ENCODE peak calls at places on chromosomes 1 and 21, in five cellular contexts. One of them, this sample, is unnamed. For H3K4me1 and H3K36me3, the result is how much of the 10 kb centered on the place peaks cover.

GRCh38 chr1:50661626-50662025 is 238.4 kb upstream of the DMRTA2 start:
- DNase-seq in Panc1: no peak
- DNase-seq in upper lobe of right lung: no peak
- DNase-seq in mesendoderm: no peak
- DNase-seq in Peyer's patch: no peak
- DNase-seq in this sample: no peak

GRCh38 chr1:162144853-162145252 is 75.4 kb downstream of the NOS1AP start:
- DNase-seq in Panc1: no peak
- DNase-seq in mesendoderm: peak
- DNase-seq in upper lobe of right lung: no peak
- DNase-seq in Peyer's patch: no peak
- DNase-seq in this sample: no peak

GRCh38 chr1:52970149-52970548 is 43.1 kb downstream of the SCP2 start:
- DNase-seq in Panc1: no peak
- DNase-seq in upper lobe of right lung: no peak
- DNase-seq in mesendoderm: peak
- DNase-seq in Peyer's patch: no peak
- DNase-seq in this sample: peak

GRCh38 chr1:155940531-155940992 is 876 bp upstream of the RXFP4 start:
- DNase-seq in upper lobe of right lung: no peak
- DNase-seq in Peyer's patch: no peak
- DNase-seq in mesendoderm: no peak
- DNase-seq in Panc1: peak
- DNase-seq in this sample: peak

GRCh38 chr1:93346472-93346991 is 825 bp downstream of the DR1 start:
- DNase-seq in Panc1: no peak
- DNase-seq in mesendoderm: peak
- DNase-seq in Peyer's patch: no peak
- DNase-seq in upper lobe of right lung: no peak
- DNase-seq in this sample: peak

GRCh38 chr1:223776075-223776814 is 63.9 kb downstream of the CAPN2 start:
- DNase-seq in Panc1: peak
- DNase-seq in upper lobe of right lung: no peak
- DNase-seq in Peyer's patch: no peak
- DNase-seq in mesendoderm: peak
- DNase-seq in this sample: no peak

GRCh38 chr1:14929547-14930223 is 223.9 kb upstream of the TMEM51 start:
- DNase-seq in upper lobe of right lung: no peak
- DNase-seq in Peyer's patch: no peak
- DNase-seq in Panc1: no peak
- DNase-seq in mesendoderm: no peak
- DNase-seq in this sample: peak

GRCh38 chr1:9687120-9687875 is 35.8 kb downstream of the PIK3CD start:
- DNase-seq in mesendoderm: peak
- DNase-seq in Peyer's patch: peak
- DNase-seq in Panc1: no peak
- DNase-seq in upper lobe of right lung: peak
- DNase-seq in this sample: peak

GRCh38 chr1:17189632-17190525 is 15.0 kb upstream of the PADI1 start:
- DNase-seq in Peyer's patch: no peak
- DNase-seq in mesendoderm: peak
- DNase-seq in Panc1: no peak
- DNase-seq in upper lobe of right lung: no peak
- DNase-seq in this sample: no peak

GRCh38 chr1:94246692-94247145 is 9.3 kb upstream of the ARHGAP29 start:
- DNase-seq in upper lobe of right lung: no peak
- DNase-seq in mesendoderm: peak
- DNase-seq in Peyer's patch: no peak
- DNase-seq in Panc1: no peak
- DNase-seq in this sample: no peak

GRCh38 chr21:44407493-44407892 is 47.8 kb upstream of the LRRC3 start:
- DNase-seq in Peyer's patch: peak
- DNase-seq in Panc1: no peak
- DNase-seq in upper lobe of right lung: no peak
- DNase-seq in mesendoderm: no peak
- DNase-seq in this sample: no peak

GRCh38 chr21:44406953-44407352 is 48.4 kb upstream of the LRRC3 start:
- DNase-seq in upper lobe of right lung: no peak
- DNase-seq in Peyer's patch: peak
- DNase-seq in mesendoderm: no peak
- DNase-seq in Panc1: no peak
- DNase-seq in this sample: no peak

GRCh38 chr21:44403106-44404020 is 49.9 kb downstream of the TRPM2 start:
- DNase-seq in mesendoderm: no peak
- DNase-seq in Peyer's patch: no peak
- DNase-seq in upper lobe of right lung: peak
- DNase-seq in Panc1: no peak
- DNase-seq in this sample: no peak

GRCh38 chr21:44405948-44406872 is 49.1 kb upstream of the LRRC3 start:
- DNase-seq in Panc1: no peak
- DNase-seq in upper lobe of right lung: no peak
- DNase-seq in Peyer's patch: peak
- DNase-seq in mesendoderm: no peak
- DNase-seq in this sample: no peak

DNA sequence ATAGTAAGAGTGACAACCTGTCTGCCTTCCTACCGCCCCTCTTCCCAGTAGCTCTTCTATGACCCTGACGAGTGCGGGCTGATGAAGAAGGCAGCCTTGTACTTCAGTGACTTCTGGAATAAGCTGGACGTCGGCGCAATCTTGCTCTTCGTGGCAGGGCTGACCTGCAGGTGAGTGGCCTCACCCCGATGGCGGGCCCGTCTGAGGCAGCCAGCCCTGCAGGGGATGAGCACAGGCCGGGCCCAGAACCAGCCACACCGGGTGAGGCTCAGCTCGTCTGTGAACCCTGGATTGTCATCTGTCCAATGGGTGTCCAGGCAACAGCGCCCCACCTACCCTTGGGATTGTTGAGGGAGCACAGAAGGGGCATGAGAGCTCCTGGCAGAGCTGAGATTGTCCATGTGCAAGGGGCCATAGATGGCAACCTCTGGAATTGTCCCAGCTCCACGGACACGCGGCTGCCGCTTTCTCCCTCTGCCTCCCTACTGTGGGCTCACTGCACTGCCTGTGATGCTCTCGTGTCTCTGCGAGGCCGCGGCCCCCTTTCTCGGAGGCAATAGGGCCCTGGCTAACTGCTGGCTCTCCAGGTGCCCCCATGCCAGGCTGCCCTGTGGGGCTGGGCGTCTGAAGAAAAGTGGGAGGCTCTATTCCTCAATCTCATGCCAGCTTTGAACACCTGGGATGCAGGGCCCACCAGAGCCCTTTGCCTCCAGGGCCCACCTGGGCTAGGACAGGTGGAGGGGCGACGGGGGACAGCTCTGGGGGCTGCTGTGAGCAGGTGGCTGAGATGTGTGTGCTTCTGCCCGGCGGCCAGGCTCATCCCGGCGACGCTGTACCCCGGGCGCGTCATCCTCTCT is 50.0 kb upstream of the LRRC3 start:
- DNase-seq in Panc1: no peak
- DNase-seq in upper lobe of right lung: no peak
- DNase-seq in mesendoderm: no peak
- DNase-seq in Peyer's patch: peak
- DNase-seq in this sample: no peak
- H3K4me1 ChIP-seq in Panc1: under half
- H3K4me1 ChIP-seq in upper lobe of right lung: under half
- H3K4me1 ChIP-seq in mesendoderm: under half
- H3K4me1 ChIP-seq in Peyer's patch: under half
- H3K4me1 ChIP-seq in this sample: under half

GRCh38 chr1:185080425-185080824 is 35.1 kb downstream of the RNF2 start:
- DNase-seq in Panc1: no peak
- DNase-seq in upper lobe of right lung: no peak
- DNase-seq in mesendoderm: no peak
- DNase-seq in Peyer's patch: no peak
- DNase-seq in this sample: no peak

GRCh38 chr1:185074307-185074706 is 28.9 kb downstream of the RNF2 start:
- DNase-seq in upper lobe of right lung: no peak
- DNase-seq in mesendoderm: peak
- DNase-seq in Panc1: no peak
- DNase-seq in Peyer's patch: no peak
- DNase-seq in this sample: no peak

GRCh38 chr1:185073725-185074124 is 28.4 kb downstream of the RNF2 start:
- DNase-seq in mesendoderm: no peak
- DNase-seq in Peyer's patch: no peak
- DNase-seq in Panc1: no peak
- DNase-seq in upper lobe of right lung: no peak
- DNase-seq in this sample: no peak

GRCh38 chr1:185077374-185077773 is 32.0 kb downstream of the RNF2 start:
- DNase-seq in mesendoderm: no peak
- DNase-seq in Panc1: no peak
- DNase-seq in upper lobe of right lung: no peak
- DNase-seq in Peyer's patch: no peak
- DNase-seq in this sample: no peak

GRCh38 chr1:185075476-185075875 is 30.1 kb downstream of the RNF2 start:
- DNase-seq in Peyer's patch: no peak
- DNase-seq in Panc1: no peak
- DNase-seq in mesendoderm: peak
- DNase-seq in upper lobe of right lung: no peak
- DNase-seq in this sample: no peak
- H3K36me3 ChIP-seq in Peyer's patch: under half
- H3K36me3 ChIP-seq in Panc1: under half
- H3K36me3 ChIP-seq in mesendoderm: under half
- H3K36me3 ChIP-seq in upper lobe of right lung: under half
- H3K36me3 ChIP-seq in this sample: under half

GRCh38 chr21:44337428-44337827 is 1.8 kb downstream of the CFAP410 start:
- DNase-seq in mesendoderm: no peak
- DNase-seq in Panc1: no peak
- DNase-seq in Peyer's patch: no peak
- DNase-seq in upper lobe of right lung: no peak
- DNase-seq in this sample: no peak
- H3K27ac ChIP-seq in mesendoderm: no peak
- H3K27ac ChIP-seq in Panc1: no peak
- H3K27ac ChIP-seq in Peyer's patch: no peak
- H3K27ac ChIP-seq in upper lobe of right lung: no peak
- H3K27ac ChIP-seq in this sample: no peak

GRCh38 chr1:212286437-212287131 is 1.4 kb downstream of the PPP2R5A start:
- DNase-seq in Peyer's patch: no peak
- DNase-seq in Panc1: no peak
- DNase-seq in upper lobe of right lung: no peak
- DNase-seq in mesendoderm: no peak
- DNase-seq in this sample: peak

GRCh38 chr1:212287261-212287895 is 2.2 kb downstream of the PPP2R5A start:
- DNase-seq in Panc1: no peak
- DNase-seq in Peyer's patch: no peak
- DNase-seq in mesendoderm: no peak
- DNase-seq in upper lobe of right lung: no peak
- DNase-seq in this sample: no peak

GRCh38 chr1:212284744-212285684 is at the start of gene PPP2R5A:
- DNase-seq in mesendoderm: peak
- DNase-seq in upper lobe of right lung: peak
- DNase-seq in Peyer's patch: peak
- DNase-seq in Panc1: peak
- DNase-seq in this sample: peak

GRCh38 chr1:212284332-212284743 is 872 bp upstream of the PPP2R5A start:
- DNase-seq in Panc1: no peak
- DNase-seq in upper lobe of right lung: no peak
- DNase-seq in Peyer's patch: no peak
- DNase-seq in mesendoderm: no peak
- DNase-seq in this sample: no peak

GRCh38 chr1:212285685-212286436 is 651 bp downstream of the PPP2R5A start:
- DNase-seq in upper lobe of right lung: peak
- DNase-seq in Panc1: no peak
- DNase-seq in Peyer's patch: peak
- DNase-seq in mesendoderm: peak
- DNase-seq in this sample: peak
- H3K4me1 ChIP-seq in upper lobe of right lung: under half
- H3K4me1 ChIP-seq in Panc1: under half
- H3K4me1 ChIP-seq in Peyer's patch: under half
- H3K4me1 ChIP-seq in mesendoderm: under half
- H3K4me1 ChIP-seq in this sample: under half

GRCh38 chr21:15820857-15821256 is 91.1 kb downstream of the USP25 start:
- DNase-seq in Peyer's patch: no peak
- DNase-seq in Panc1: no peak
- DNase-seq in upper lobe of right lung: no peak
- DNase-seq in mesendoderm: no peak
- DNase-seq in this sample: no peak
- H3K36me3 ChIP-seq in Peyer's patch: under half
- H3K36me3 ChIP-seq in Panc1: under half
- H3K36me3 ChIP-seq in upper lobe of right lung: under half
- H3K36me3 ChIP-seq in mesendoderm: under half
- H3K36me3 ChIP-seq in this sample: under half

GRCh38 chr1:153292185-153292584 is 20.6 kb downstream of the PGLYRP3 start:
- DNase-seq in mesendoderm: no peak
- DNase-seq in Panc1: no peak
- DNase-seq in Peyer's patch: no peak
- DNase-seq in upper lobe of right lung: no peak
- DNase-seq in this sample: no peak
- H3K27ac ChIP-seq in mesendoderm: no peak
- H3K27ac ChIP-seq in Panc1: no peak
- H3K27ac ChIP-seq in Peyer's patch: no peak
- H3K27ac ChIP-seq in upper lobe of right lung: no peak
- H3K27ac ChIP-seq in this sample: no peak

GRCh38 chr1:24769656-24770651 is 24.7 kb downstream of the CLIC4 start:
- DNase-seq in mesendoderm: no peak
- DNase-seq in Panc1: no peak
- DNase-seq in Peyer's patch: no peak
- DNase-seq in upper lobe of right lung: no peak
- DNase-seq in this sample: no peak
- H3K4me1 ChIP-seq in mesendoderm: under half
- H3K4me1 ChIP-seq in Panc1: under half
- H3K4me1 ChIP-seq in Peyer's patch: under half
- H3K4me1 ChIP-seq in upper lobe of right lung: under half
- H3K4me1 ChIP-seq in this sample: under half

This sample was measured in small intestine.